ENCODE peak calls at places on chromosomes 4 and X, in ten cellular contexts. R, P, O, H, F, N, Y, X, W and E are unnamed samples.

GRCh38 chr4:38078590-38079381 is 118.6 kb downstream of the PTTG2 start:
- DNase-seq in R (no peak), P (no peak), O (peak; percentile 54), H (peak; percentile 81), F (peak; percentile 71), N (peak; percentile 94), Y (no peak), X (no peak), W (peak; percentile 58), E (no peak)

GRCh38 chr4:148173397-148174017 is 268.7 kb downstream of the NR3C2 start:
- DNase-seq in R (no peak), P (no peak), O (no peak), H (no peak), F (no peak), N (peak; percentile 10), Y (no peak), X (no peak), W (no peak), E (no peak)

GRCh38 chrX:63488546-63489373 is 137.6 kb upstream of the SPIN4 start:
- DNase-seq in R (no peak), P (no peak), O (no peak), H (no peak), F (no peak), N (no peak), Y (no peak), X (no peak), W (no peak), E (no peak)

GRCh38 chrX:71214604-71215334 is 8.3 kb upstream of the GJB1 start:
- DNase-seq in R (no peak), P (no peak), O (no peak), H (no peak), F (no peak), N (no peak), Y (peak; percentile 70), X (no peak), W (no peak), E (no peak)

GRCh38 chr4:172998527-172999469 is 169.8 kb upstream of the GALNT7 start:
- DNase-seq in R (no peak), P (no peak), O (peak; percentile 22), H (peak; percentile 90), F (peak; percentile 77), N (peak; percentile 82), Y (no peak), X (no peak), W (peak; percentile 32), E (no peak)

GRCh38 chrX:49106930-49107329 is 16.6 kb downstream of the GPKOW start:
- DNase-seq in R (peak; percentile 55), P (no peak), O (peak; percentile 67), H (peak; percentile 37), F (peak; percentile 40), N (peak; percentile 71), Y (peak; percentile 29), X (no peak), W (peak; percentile 56), E (no peak)

GRCh38 chrX:118736394-118737010 is 9.1 kb downstream of the IL13RA1 start:
- DNase-seq in R (no peak), P (no peak), O (no peak), H (no peak), F (no peak), N (no peak), Y (no peak), X (no peak), W (no peak), E (no peak)

GRCh38 chrX:38803286-38803608 is 2.0 kb downstream of the MID1IP1 start:
- DNase-seq in R (peak; percentile 62), P (no peak), O (no peak), H (no peak), F (no peak), N (no peak), Y (no peak), X (no peak), W (no peak), E (no peak)

GRCh38 chr4:137641554-137641953 is 109.3 kb upstream of the PCDH18 start:
- DNase-seq in R (no peak), P (no peak), O (no peak), H (no peak), F (peak; percentile 75), N (peak; percentile 84), Y (no peak), X (no peak), W (peak; percentile 68), E (no peak)

GRCh38 chr4:48203819-48204218 is 65.8 kb downstream of the TEC start:
- DNase-seq in R (no peak), P (no peak), O (no peak), H (no peak), F (no peak), N (no peak), Y (no peak), X (no peak), W (no peak), E (no peak)

GRCh38 chr4:104022871-104023270 is 303.1 kb upstream of the TACR3 start:
- DNase-seq in R (no peak), P (no peak), O (no peak), H (no peak), F (no peak), N (no peak), Y (no peak), X (no peak), W (no peak), E (no peak)

GRCh38 chr4:185920691-185921260 is 108.8 kb upstream of the SORBS2 start:
- DNase-seq in R (no peak), P (no peak), O (no peak), H (peak; percentile 25), F (no peak), N (no peak), Y (no peak), X (no peak), W (no peak), E (no peak)

GRCh38 chr4:9997881-9998280 is 23.4 kb downstream of the SLC2A9 start:
- DNase-seq in R (no peak), P (no peak), O (no peak), H (no peak), F (no peak), N (no peak), Y (no peak), X (no peak), W (peak; percentile 19), E (no peak)

GRCh38 chr4:99720206-99720605 is 62.6 kb upstream of the C4orf54 start:
- DNase-seq in R (no peak), P (no peak), O (no peak), H (no peak), F (no peak), N (no peak), Y (no peak), X (no peak), W (no peak), E (no peak)

GRCh38 chr4:154739111-154739510 is 4.7 kb upstream of the LRAT start:
- DNase-seq in R (no peak), P (no peak), O (no peak), H (no peak), F (no peak), N (no peak), Y (no peak), X (no peak), W (no peak), E (no peak)

GRCh38 chrX:12949205-12949926 is 25.5 kb upstream of the TMSB4X start:
- DNase-seq in R (no peak), P (no peak), O (no peak), H (no peak), F (no peak), N (peak; percentile 56), Y (no peak), X (no peak), W (peak; percentile 86), E (no peak)

GRCh38 chr4:108601517-108601916 is 18.9 kb upstream of the RPL34 start:
- DNase-seq in R (no peak), P (no peak), O (no peak), H (no peak), F (no peak), N (no peak), Y (no peak), X (no peak), W (no peak), E (no peak)

GRCh38 chr4:42281324-42282020 is 115.8 kb upstream of the SHISA3 start:
- DNase-seq in R (no peak), P (no peak), O (no peak), H (no peak), F (no peak), N (no peak), Y (no peak), X (no peak), W (no peak), E (no peak)

GRCh38 chr4:108107116-108107515 is 61.6 kb downstream of the LEF1 start:
- DNase-seq in R (no peak), P (no peak), O (no peak), H (no peak), F (no peak), N (no peak), Y (no peak), X (no peak), W (no peak), E (no peak)

GRCh38 chr4:60737858-60738257 is 462.3 kb upstream of the ADGRL3 start:
- DNase-seq in R (no peak), P (no peak), O (peak; percentile 18), H (peak; percentile 74), F (peak; percentile 55), N (peak; percentile 75), Y (no peak), X (no peak), W (peak; percentile 47), E (no peak)

GRCh38 chrX:40460926-40461325 is 119.8 kb upstream of the ATP6AP2 start:
- DNase-seq in R (no peak), P (no peak), O (no peak), H (no peak), F (no peak), N (no peak), Y (no peak), X (no peak), W (no peak), E (no peak)

GRCh38 chrX:151513472-151513871 is 50.0 kb upstream of the PASD1 start:
- DNase-seq in R (no peak), P (no peak), O (no peak), H (no peak), F (no peak), N (no peak), Y (no peak), X (no peak), W (no peak), E (no peak)